ENCODE peak calls at places on chromosomes 3 and 15, in five cellular contexts. One of them, this sample, is unnamed.

GRCh38 chr3:127373701-127374625 is 86.1 kb upstream of the PRR20G start:
- DNase-seq in A549: peak; percentile 3
- DNase-seq in stomach: peak; percentile 37
- DNase-seq in SJSA1: no peak
- DNase-seq in PC-3: peak; percentile 5
- DNase-seq in this sample: no peak

GRCh38 chr3:111668912-111669488 is 73.9 kb upstream of the ZBED2 start:
- DNase-seq in A549: peak; percentile 55
- DNase-seq in PC-3: peak; percentile 81
- DNase-seq in SJSA1: no peak
- DNase-seq in stomach: no peak
- DNase-seq in this sample: peak; percentile 91

GRCh38 chr3:174973465-174973864 is 114.3 kb downstream of the NAALADL2 start:
- DNase-seq in SJSA1: no peak
- DNase-seq in PC-3: peak; percentile 97
- DNase-seq in A549: no peak
- DNase-seq in stomach: peak; percentile 43
- DNase-seq in this sample: no peak

GRCh38 chr3:146464005-146464595 is 5.3 kb downstream of the PLSCR2 start:
- DNase-seq in PC-3: peak; percentile 76
- DNase-seq in SJSA1: no peak
- DNase-seq in A549: no peak
- DNase-seq in stomach: no peak
- DNase-seq in this sample: peak; percentile 44

GRCh38 chr3:170778240-170779217 is 91.5 kb downstream of the RPL22L1 start:
- DNase-seq in SJSA1: no peak
- DNase-seq in A549: no peak
- DNase-seq in stomach: no peak
- DNase-seq in PC-3: no peak
- DNase-seq in this sample: no peak

GRCh38 chr15:59169337-59169736 is 37.3 kb upstream of the LDHAL6B start:
- DNase-seq in stomach: no peak
- DNase-seq in SJSA1: no peak
- DNase-seq in PC-3: peak; percentile 53
- DNase-seq in A549: no peak
- DNase-seq in this sample: peak; percentile 80

GRCh38 chr3:21390136-21390535 is 360.9 kb downstream of the ZNF385D start:
- DNase-seq in PC-3: peak; percentile 21
- DNase-seq in stomach: no peak
- DNase-seq in SJSA1: no peak
- DNase-seq in A549: no peak
- DNase-seq in this sample: peak; percentile 57

GRCh38 chr3:100029052-100029451 is 85.2 kb downstream of the FILIP1L start:
- DNase-seq in PC-3: no peak
- DNase-seq in stomach: no peak
- DNase-seq in A549: no peak
- DNase-seq in SJSA1: no peak
- DNase-seq in this sample: no peak

GRCh38 chr15:84702961-84703482 is 12.9 kb downstream of the SEC11A start:
- DNase-seq in stomach: peak; percentile 36
- DNase-seq in A549: no peak
- DNase-seq in PC-3: no peak
- DNase-seq in SJSA1: no peak
- DNase-seq in this sample: no peak

GRCh38 chr3:45943207-45943846 is at the start of gene CXCR6:
- DNase-seq in stomach: no peak
- DNase-seq in PC-3: peak; percentile 36
- DNase-seq in SJSA1: no peak
- DNase-seq in A549: no peak
- DNase-seq in this sample: peak; percentile 19

GRCh38 chr3:122023335-122023734 is 1.3 kb upstream of the ILDR1 start:
- DNase-seq in A549: no peak
- DNase-seq in SJSA1: no peak
- DNase-seq in PC-3: no peak
- DNase-seq in stomach: no peak
- DNase-seq in this sample: no peak

GRCh38 chr3:108222813-108223307 is 636 bp upstream of the IFT57 start:
- DNase-seq in PC-3: peak; percentile 18
- DNase-seq in stomach: no peak
- DNase-seq in A549: no peak
- DNase-seq in SJSA1: no peak
- DNase-seq in this sample: peak; percentile 39

GRCh38 chr3:149080699-149081091 is 5.6 kb downstream of the HLTF start:
- DNase-seq in SJSA1: no peak
- DNase-seq in stomach: no peak
- DNase-seq in PC-3: peak; percentile 40
- DNase-seq in A549: no peak
- DNase-seq in this sample: peak; percentile 66

GRCh38 chr3:8931342-8931741 is 31.9 kb downstream of the RAD18 start:
- DNase-seq in PC-3: no peak
- DNase-seq in stomach: no peak
- DNase-seq in SJSA1: no peak
- DNase-seq in A549: no peak
- DNase-seq in this sample: no peak

GRCh38 chr3:182710557-182711157 is 82.6 kb upstream of the ATP11B start:
- DNase-seq in A549: peak; percentile 36
- DNase-seq in PC-3: peak; percentile 61
- DNase-seq in stomach: no peak
- DNase-seq in SJSA1: no peak
- DNase-seq in this sample: peak; percentile 68

GRCh38 chr3:128503751-128504532 is 10.9 kb upstream of the GATA2 start:
- DNase-seq in stomach: no peak
- DNase-seq in PC-3: no peak
- DNase-seq in SJSA1: peak; percentile 35
- DNase-seq in A549: no peak
- DNase-seq in this sample: no peak

GRCh38 chr15:60673918-60674558 is 195.1 kb upstream of the ICE2 start:
- DNase-seq in stomach: peak; percentile 43
- DNase-seq in PC-3: peak; percentile 80
- DNase-seq in A549: peak; percentile 42
- DNase-seq in SJSA1: peak; percentile 64
- DNase-seq in this sample: peak; percentile 71

GRCh38 chr3:139728414-139728813 is 50.6 kb upstream of the NMNAT3 start:
- DNase-seq in PC-3: peak; percentile 36
- DNase-seq in A549: peak; percentile 3
- DNase-seq in stomach: no peak
- DNase-seq in SJSA1: no peak
- DNase-seq in this sample: no peak

GRCh38 chr15:73141216-73141900 is 89.1 kb downstream of the NEO1 start:
- DNase-seq in stomach: no peak
- DNase-seq in A549: no peak
- DNase-seq in PC-3: no peak
- DNase-seq in SJSA1: no peak
- DNase-seq in this sample: no peak

GRCh38 chr3:13880811-13881156 is 913 bp upstream of the WNT7A start:
- DNase-seq in SJSA1: no peak
- DNase-seq in stomach: no peak
- DNase-seq in PC-3: peak; percentile 21
- DNase-seq in A549: no peak
- DNase-seq in this sample: no peak

GRCh38 chr3:193782747-193783146 is 189.7 kb downstream of the OPA1 start:
- DNase-seq in stomach: no peak
- DNase-seq in A549: no peak
- DNase-seq in SJSA1: no peak
- DNase-seq in PC-3: no peak
- DNase-seq in this sample: no peak

GRCh38 chr15:84752700-84753099 is 4.3 kb downstream of the ZNF592 start:
- DNase-seq in A549: no peak
- DNase-seq in SJSA1: no peak
- DNase-seq in PC-3: peak; percentile 51
- DNase-seq in stomach: no peak
- DNase-seq in this sample: peak; percentile 62

GRCh38 chr3:114299421-114299820 is 5.6 kb downstream of the TIGIT start:
- DNase-seq in SJSA1: no peak
- DNase-seq in stomach: no peak
- DNase-seq in A549: peak; percentile 79
- DNase-seq in PC-3: peak; percentile 42
- DNase-seq in this sample: peak; percentile 17

GRCh38 chr3:165181556-165181955 is 14.6 kb downstream of the SLITRK3 start:
- DNase-seq in PC-3: peak; percentile 26
- DNase-seq in A549: no peak
- DNase-seq in stomach: no peak
- DNase-seq in SJSA1: no peak
- DNase-seq in this sample: no peak

GRCh38 chr3:17747184-17747889 is 4.9 kb upstream of the TBC1D5 start:
- DNase-seq in PC-3: no peak
- DNase-seq in stomach: no peak
- DNase-seq in SJSA1: no peak
- DNase-seq in A549: no peak
- DNase-seq in this sample: no peak

GRCh38 chr15:81653259-81653658 is 279.2 kb upstream of the TMC3 start:
- DNase-seq in A549: no peak
- DNase-seq in SJSA1: no peak
- DNase-seq in PC-3: no peak
- DNase-seq in stomach: no peak
- DNase-seq in this sample: no peak
- H3K9me3 ChIP-seq in A549: no peaks in the 10 kb centered on the region
- H3K9me3 ChIP-seq in SJSA1: no peaks in the 10 kb centered on the region
- H3K9me3 ChIP-seq in PC-3: no peaks in the 10 kb centered on the region
- H3K9me3 ChIP-seq in stomach: no peaks in the 10 kb centered on the region
- H3K9me3 ChIP-seq in this sample: no peaks in the 10 kb centered on the region

GRCh38 chr3:138678086-138678485 is 69.5 kb downstream of the FAIM start:
- DNase-seq in PC-3: no peak
- DNase-seq in SJSA1: no peak
- DNase-seq in A549: no peak
- DNase-seq in stomach: no peak
- DNase-seq in this sample: no peak

GRCh38 chr3:138670409-138670808 is 61.8 kb downstream of the FAIM start:
- DNase-seq in PC-3: no peak
- DNase-seq in SJSA1: no peak
- DNase-seq in stomach: no peak
- DNase-seq in A549: no peak
- DNase-seq in this sample: no peak

GRCh38 chr3:138674131-138674530 is 65.6 kb downstream of the FAIM start:
- DNase-seq in A549: no peak
- DNase-seq in PC-3: no peak
- DNase-seq in stomach: no peak
- DNase-seq in SJSA1: no peak
- DNase-seq in this sample: no peak

GRCh38 chr3:138675393-138675792 is 66.8 kb downstream of the FAIM start:
- DNase-seq in PC-3: peak; percentile 7
- DNase-seq in SJSA1: no peak
- DNase-seq in A549: peak; percentile 2
- DNase-seq in stomach: no peak
- DNase-seq in this sample: peak; percentile 13

DNA sequence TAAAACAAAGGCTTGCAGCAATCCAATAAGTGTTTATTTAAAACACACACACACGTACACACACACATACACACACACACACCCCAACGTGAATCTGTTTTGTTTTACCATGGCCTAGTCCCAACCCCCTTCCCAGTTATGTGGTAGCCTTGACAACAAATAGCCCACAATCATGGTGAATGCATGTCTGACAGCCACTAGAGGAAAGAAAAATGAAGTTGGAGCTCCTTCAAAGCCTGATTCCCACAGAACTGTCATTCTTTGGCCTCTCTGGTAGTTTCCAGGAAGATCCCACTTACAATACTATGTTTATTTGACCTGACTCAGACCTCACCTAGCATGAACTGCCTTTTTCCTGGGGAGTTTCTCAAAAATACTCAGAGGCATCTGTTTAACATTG is 65.1 kb downstream of the FAIM start:
- DNase-seq in A549: no peak
- DNase-seq in stomach: no peak
- DNase-seq in PC-3: no peak
- DNase-seq in SJSA1: no peak
- DNase-seq in this sample: no peak
- H3K9me3 ChIP-seq in A549: peaks cover 18% of the 10 kb centered on the region
- H3K9me3 ChIP-seq in stomach: peaks cover 4% of the 10 kb centered on the region
- H3K9me3 ChIP-seq in PC-3: peaks cover 6% of the 10 kb centered on the region
- H3K9me3 ChIP-seq in SJSA1: no peaks in the 10 kb centered on the region
- H3K9me3 ChIP-seq in this sample: peaks cover 27% of the 10 kb centered on the region

DNA sequence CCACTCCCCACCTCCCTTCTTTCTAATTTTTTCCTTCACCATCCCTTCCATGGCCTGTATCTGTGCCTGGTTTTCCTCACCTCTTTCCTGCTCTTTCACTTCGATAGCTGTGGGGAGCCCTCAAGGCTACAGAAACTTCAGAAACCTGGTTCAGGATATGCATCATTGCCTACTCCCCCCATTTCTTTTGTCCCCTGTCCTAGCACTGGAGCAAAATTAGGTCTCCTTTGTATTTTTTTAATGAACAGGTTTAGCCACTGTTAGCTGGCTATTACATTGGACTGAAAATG is 138.4 kb downstream of the PDCD6IP start:
- DNase-seq in A549: no peak
- DNase-seq in stomach: no peak
- DNase-seq in PC-3: no peak
- DNase-seq in SJSA1: no peak
- DNase-seq in this sample: no peak
- H3K9me3 ChIP-seq in A549: no peaks in the 10 kb centered on the region
- H3K9me3 ChIP-seq in stomach: no peaks in the 10 kb centered on the region
- H3K9me3 ChIP-seq in PC-3: no peaks in the 10 kb centered on the region
- H3K9me3 ChIP-seq in SJSA1: no peaks in the 10 kb centered on the region
- H3K9me3 ChIP-seq in this sample: no peaks in the 10 kb centered on the region

GRCh38 chr3:44762170-44762677 is 630 bp downstream of the KIF15 start:
- DNase-seq in A549: no peak
- DNase-seq in PC-3: no peak
- DNase-seq in SJSA1: no peak
- DNase-seq in stomach: no peak
- DNase-seq in this sample: peak; percentile 24

GRCh38 chr3:44762690-44763089 is 1.1 kb downstream of the KIF15 start:
- DNase-seq in A549: no peak
- DNase-seq in SJSA1: no peak
- DNase-seq in PC-3: no peak
- DNase-seq in stomach: no peak
- DNase-seq in this sample: no peak

GRCh38 chr3:44764248-44764647 is 2.7 kb downstream of the KIF15 start:
- DNase-seq in stomach: no peak
- DNase-seq in SJSA1: no peak
- DNase-seq in PC-3: no peak
- DNase-seq in A549: no peak
- DNase-seq in this sample: no peak

DNA sequence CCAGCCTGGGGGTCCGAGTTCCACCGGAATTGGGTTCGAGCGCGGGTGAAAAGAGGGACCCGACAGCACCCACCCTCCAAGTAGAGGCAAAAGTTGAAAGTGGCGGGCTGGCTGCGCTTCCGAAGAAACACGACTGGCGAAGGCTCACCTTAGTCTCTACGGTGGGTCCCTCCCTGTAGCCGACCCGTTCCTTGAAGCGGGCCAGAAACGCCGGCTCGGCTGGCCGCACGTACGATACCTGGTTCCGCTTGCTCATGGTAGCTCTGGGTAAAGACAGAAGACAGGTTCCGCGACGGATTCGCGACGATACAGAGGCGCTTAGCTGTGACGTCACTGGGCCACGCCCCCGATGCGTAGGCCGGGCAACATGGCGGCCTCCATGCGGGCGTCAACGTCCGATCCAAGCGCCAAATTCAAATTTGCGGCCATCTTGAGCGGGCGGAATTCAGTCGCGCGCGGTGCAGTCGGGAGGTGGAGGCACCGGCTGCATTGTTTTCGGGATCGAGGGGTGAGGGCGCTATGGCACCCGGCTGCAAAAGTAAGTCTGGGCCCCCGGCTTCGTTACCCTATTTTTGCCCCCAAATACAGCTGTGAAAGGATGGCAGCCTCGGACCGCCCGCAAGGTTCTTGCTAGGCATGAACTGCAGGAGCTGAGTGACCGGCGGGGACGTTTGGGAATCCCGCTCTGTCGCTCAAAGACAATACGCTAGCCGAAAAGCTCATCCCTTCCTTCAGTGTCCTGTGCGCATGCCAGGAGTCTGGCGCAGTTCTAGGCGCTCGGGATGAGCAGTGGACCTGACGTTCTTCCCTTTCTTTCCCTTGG is at the start of the genes KIAA1143 and KIF15:
- DNase-seq in A549: peak; percentile 69
- DNase-seq in stomach: peak; percentile 97
- DNase-seq in SJSA1: peak; percentile 93
- DNase-seq in PC-3: peak; percentile 98
- DNase-seq in this sample: peak; percentile 99
- H3K9me3 ChIP-seq in A549: peaks cover 47% of the 10 kb centered on the region
- H3K9me3 ChIP-seq in stomach: no peaks in the 10 kb centered on the region
- H3K9me3 ChIP-seq in SJSA1: peaks cover 2% of the 10 kb centered on the region
- H3K9me3 ChIP-seq in PC-3: peaks cover 47% of the 10 kb centered on the region
- H3K9me3 ChIP-seq in this sample: peaks cover 6% of the 10 kb centered on the region